ENCODE peak calls at places on chromosomes 7 and 10, in six cellular contexts. Y, D, E, P, V and N are unnamed samples.

GRCh38 chr7:71612011-71612410 is 480.1 kb downstream of the GALNT17 start:
- DNase-seq in E (no peak), Y (peak), P (no peak), D (no peak), V (no peak), N (no peak)

GRCh38 chr7:507623-508305 is 11.9 kb downstream of the PDGFA start:
- DNase-seq in V (peak), P (peak), E (no peak), D (no peak), Y (no peak), N (no peak)

GRCh38 chr7:34523233-34523918 is 134.6 kb upstream of the NPSR1 start:
- DNase-seq in Y (peak), E (no peak), V (no peak), D (no peak), P (no peak), N (no peak)

GRCh38 chr10:120076966-120077706 is 184.6 kb downstream of the SEC23IP start:
- DNase-seq in D (no peak), P (no peak), Y (no peak), E (no peak), V (peak), N (no peak)

GRCh38 chr7:671415-672042 is 55.0 kb upstream of the DNAAF5 start:
- DNase-seq in P (peak), Y (no peak), E (no peak), V (no peak), D (no peak), N (no peak)

GRCh38 chr10:9759596-9759995 is 1258.1 kb upstream of the CELF2 start:
- DNase-seq in E (no peak), Y (no peak), D (no peak), V (no peak), P (no peak), N (no peak)

GRCh38 chr10:33982995-33983394 is 648.5 kb upstream of the NRP1 start:
- DNase-seq in E (no peak), D (no peak), V (no peak), P (no peak), Y (no peak), N (no peak)

GRCh38 chr7:45575501-45576248 is 1.5 kb downstream of the ADCY1 start:
- DNase-seq in P (no peak), E (no peak), Y (no peak), D (no peak), V (no peak), N (no peak)

GRCh38 chr10:97475936-97476594 is 22.2 kb downstream of the MMS19 start:
- DNase-seq in Y (peak), E (no peak), D (no peak), P (no peak), V (no peak), N (peak)

GRCh38 chr10:89392974-89393373 is 551 bp downstream of the IFIT1 start:
- DNase-seq in V (no peak), E (no peak), D (peak), P (no peak), Y (peak), N (peak)

GRCh38 chr10:72316748-72317435 is 37.8 kb downstream of the DNAJB12 start:
- DNase-seq in E (no peak), Y (no peak), D (peak), V (peak), P (no peak), N (no peak)

GRCh38 chr7:35969055-35969454 is 168.2 kb downstream of the SEPTIN7 start:
- DNase-seq in P (no peak), V (no peak), D (no peak), E (no peak), Y (no peak), N (no peak)

GRCh38 chr7:35967366-35968139 is 166.7 kb downstream of the SEPTIN7 start:
- DNase-seq in P (peak), V (no peak), Y (no peak), D (no peak), E (no peak), N (no peak)

GRCh38 chr7:35970458-35970857 is 169.6 kb downstream of the SEPTIN7 start:
- DNase-seq in D (no peak), Y (no peak), P (no peak), V (no peak), E (no peak), N (no peak)

GRCh38 chr7:35968140-35968940 is 167.5 kb downstream of the SEPTIN7 start:
- DNase-seq in E (no peak), D (no peak), Y (no peak), P (no peak), V (no peak), N (no peak)

GRCh38 chr7:35971133-35971995 is 170.5 kb downstream of the SEPTIN7 start:
- DNase-seq in E (no peak), P (no peak), Y (no peak), V (no peak), D (no peak), N (no peak)
- TF ChIP-seq CTCF in E (no peak), P (no peak), Y (no peak), V (no peak), D (no peak), N (no peak)

GRCh38 chr10:7527468-7527867 is 116.6 kb upstream of the SFMBT2 start:
- DNase-seq in V (no peak), E (no peak), Y (no peak), P (no peak), D (no peak), N (no peak)

GRCh38 chr10:7525314-7526016 is 114.6 kb upstream of the SFMBT2 start:
- DNase-seq in Y (peak), E (no peak), D (peak), P (no peak), V (peak), N (peak)

GRCh38 chr10:7526017-7526400 is 115.2 kb upstream of the SFMBT2 start:
- DNase-seq in D (no peak), P (no peak), V (no peak), E (no peak), Y (no peak), N (no peak)

GRCh38 chr10:7532723-7533498 is 122.1 kb upstream of the SFMBT2 start:
- DNase-seq in P (no peak), E (no peak), D (no peak), Y (no peak), V (no peak), N (no peak)

DNA sequence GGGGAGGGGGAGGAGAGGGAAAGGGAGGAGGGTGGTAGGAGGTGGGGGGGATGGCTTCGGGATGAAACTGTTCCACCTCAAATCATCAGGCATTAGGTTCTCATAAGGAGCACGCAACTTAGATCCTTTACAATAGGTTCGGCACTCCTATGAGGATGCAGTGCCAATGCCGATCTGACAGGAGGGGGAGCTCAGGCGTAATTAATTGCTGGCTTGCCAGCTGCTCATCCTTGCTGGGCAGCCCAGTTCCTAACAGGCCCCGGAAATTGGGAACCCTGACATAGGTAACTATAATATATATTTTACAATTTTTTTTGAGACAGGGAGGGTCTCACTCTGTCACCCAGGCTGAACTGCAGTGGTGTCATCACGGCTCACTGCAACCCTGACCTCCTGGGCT is 118.8 kb upstream of the SFMBT2 start:
- DNase-seq in D (peak), P (no peak), Y (peak), V (peak), E (no peak), N (no peak)
- TF ChIP-seq CTCF in D (peak), P (peak), Y (peak), V (no peak), E (peak), N (peak)

GRCh38 chr7:47581821-47582747 is at the start of gene TNS3:
- DNase-seq in Y (no peak), E (no peak), D (peak), P (no peak), V (peak), N (no peak)
- TF ChIP-seq CTCF in Y (no peak), E (peak), D (peak), P (peak), V (no peak), N (no peak)

GRCh38 chr10:127694580-127695193 is 42.3 kb upstream of the FOXI2 start:
- DNase-seq in E (no peak), Y (no peak), D (peak), V (peak), P (no peak), N (no peak)
- TF ChIP-seq CTCF in E (peak), Y (no peak), D (peak), V (peak), P (peak), N (peak)

DNA sequence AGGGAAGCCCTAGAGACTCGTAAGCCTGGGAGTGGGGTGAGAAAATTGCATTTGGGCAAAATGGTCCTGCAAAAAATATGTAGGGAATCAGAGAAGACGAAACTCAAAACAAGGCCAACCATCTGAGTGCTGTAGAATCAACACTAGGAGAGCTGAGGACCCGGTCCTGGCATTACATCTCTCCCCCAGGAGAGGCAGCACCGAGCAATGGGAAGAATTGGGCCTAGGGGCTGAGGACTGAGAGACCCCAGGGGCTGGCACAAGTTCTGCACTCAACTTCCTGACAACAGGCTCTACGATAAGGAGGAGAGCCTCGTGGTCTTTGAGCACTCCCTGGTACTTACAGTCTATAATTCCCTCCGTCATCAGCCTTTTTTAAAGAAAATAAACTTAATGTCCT is 47.6 kb downstream of the BPGM start:
- DNase-seq in P (no peak), E (no peak), V (no peak), Y (no peak), D (no peak), N (no peak)
- TF ChIP-seq CTCF in P (peak), E (peak), V (peak), Y (peak), D (no peak), N (peak)

GRCh38 chr7:154794147-154794780 is 208.7 kb downstream of the PAXIP1 start:
- DNase-seq in Y (no peak), D (peak), V (no peak), P (no peak), E (no peak), N (no peak)
- TF ChIP-seq CTCF in Y (no peak), D (peak), V (no peak), P (peak), E (no peak), N (no peak)

GRCh38 chr7:16599860-16600259 is 45.7 kb downstream of the ANKMY2 start:
- DNase-seq in Y (no peak), D (no peak), V (no peak), P (no peak), E (no peak), N (no peak)

GRCh38 chr7:16609842-16610450 is 35.6 kb downstream of the ANKMY2 start:
- DNase-seq in P (no peak), V (no peak), E (no peak), D (peak), Y (peak), N (no peak)

GRCh38 chr7:16606704-16607103 is 38.9 kb downstream of the ANKMY2 start:
- DNase-seq in V (no peak), P (no peak), D (no peak), E (no peak), Y (no peak), N (no peak)

GRCh38 chr7:16603633-16604032 is 41.9 kb downstream of the ANKMY2 start:
- DNase-seq in D (no peak), E (no peak), P (no peak), Y (no peak), V (no peak), N (no peak)

GRCh38 chr7:16604054-16604453 is 41.5 kb downstream of the ANKMY2 start:
- DNase-seq in P (no peak), D (no peak), E (no peak), Y (peak), V (no peak), N (no peak)
- TF ChIP-seq CTCF in P (peak), D (no peak), E (peak), Y (peak), V (no peak), N (peak)

GRCh38 chr10:63935705-63936104 is 414.5 kb downstream of the REEP3 start:
- DNase-seq in V (no peak), P (no peak), E (no peak), D (no peak), Y (no peak), N (no peak)
- TF ChIP-seq CTCF in V (no peak), P (peak), E (peak), D (peak), Y (no peak), N (no peak)

DNA sequence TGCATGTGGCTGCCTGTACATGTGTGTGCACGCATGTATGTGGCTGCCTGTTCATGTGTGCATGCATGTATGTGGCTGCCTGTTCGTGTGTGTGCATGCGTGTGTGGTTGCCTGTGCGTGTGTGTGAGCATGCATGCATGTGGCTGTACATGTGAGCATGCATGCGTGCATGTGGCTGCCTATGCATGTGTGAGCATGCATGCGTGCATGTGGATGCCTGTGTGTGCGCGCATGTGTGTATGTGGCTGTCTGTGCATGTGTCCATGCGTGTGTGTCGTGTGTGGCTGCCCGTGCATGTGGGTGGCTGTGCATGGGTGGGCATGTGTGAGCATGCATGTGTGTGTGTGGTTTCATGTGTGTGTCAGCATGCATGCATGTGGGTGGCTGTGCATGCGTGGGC is 218.3 kb downstream of the ELFN1 start:
- DNase-seq in E (no peak), V (no peak), Y (no peak), P (peak), D (no peak), N (no peak)
- TF ChIP-seq CTCF in E (no peak), V (no peak), Y (no peak), P (no peak), D (no peak), N (no peak)